ENCODE peak calls at places on chromosomes 1 and 21, in eight cellular contexts. H, R, Q, X, G, F, K and Z are unnamed samples.

GRCh38 chr1:240031414-240031813 is 60.3 kb upstream of the FMN2 start:
- DNase-seq in X (no peak), F (no peak), R (no peak), G (no peak), K (no peak), Q (no peak), H (no peak), Z (peak; percentile 41)

GRCh38 chr1:27011058-27011764 is 1.4 kb downstream of the TENT5B start:
- DNase-seq in R (no peak), K (no peak), H (no peak), G (no peak), Q (peak; percentile 84), F (no peak), X (peak; percentile 63), Z (peak; percentile 81)

GRCh38 chr1:23341829-23342697 is 2.0 kb downstream of the HNRNPR start:
- DNase-seq in H (no peak), G (peak; percentile 17), X (no peak), K (no peak), R (no peak), F (no peak), Q (no peak), Z (no peak)

GRCh38 chr21:43361493-43362296 is 65.2 kb downstream of the SIK1 start:
- DNase-seq in Q (no peak), R (peak; percentile 33), K (peak; percentile 79), F (peak; percentile 10), G (no peak), H (no peak), X (no peak), Z (no peak)

GRCh38 chr1:201769072-201769471 is 59.9 kb upstream of the IPO9 start:
- DNase-seq in G (no peak), X (no peak), K (no peak), F (no peak), R (no peak), H (no peak), Q (no peak), Z (no peak)

GRCh38 chr1:205137901-205138300 is 16.1 kb upstream of the RBBP5 start:
- DNase-seq in K (no peak), Q (no peak), X (no peak), F (no peak), H (no peak), R (no peak), G (no peak), Z (no peak)

GRCh38 chr1:237527761-237528160 is 363.0 kb downstream of the ZP4 start:
- DNase-seq in Q (no peak), R (no peak), F (no peak), X (no peak), K (no peak), H (no peak), G (no peak), Z (no peak)

GRCh38 chr1:84750110-84750509 is 59.8 kb upstream of the SSX2IP start:
- DNase-seq in F (no peak), R (no peak), G (no peak), K (no peak), X (no peak), Q (no peak), H (no peak), Z (no peak)

GRCh38 chr21:22880573-22880972 is 1882.4 kb downstream of the NCAM2 start:
- DNase-seq in R (no peak), H (no peak), F (no peak), K (no peak), G (no peak), X (no peak), Q (no peak), Z (no peak)

GRCh38 chr1:159577446-159577845 is 10.2 kb upstream of the APCS start:
- DNase-seq in Q (no peak), F (no peak), X (no peak), R (no peak), K (no peak), H (no peak), G (no peak), Z (no peak)

GRCh38 chr1:237341391-237341790 is 299.4 kb downstream of the RYR2 start:
- DNase-seq in K (no peak), H (no peak), F (no peak), G (no peak), Q (no peak), R (no peak), X (no peak), Z (no peak)

GRCh38 chr21:31866077-31866511 is 6.7 kb upstream of the HUNK start:
- DNase-seq in X (peak; percentile 70), F (peak; percentile 47), K (peak; percentile 83), G (peak; percentile 73), R (peak; percentile 85), Q (peak; percentile 92), H (peak; percentile 32), Z (peak; percentile 62)

GRCh38 chr1:88003255-88003654 is 674.6 kb downstream of the LMO4 start:
- DNase-seq in X (no peak), H (no peak), K (no peak), F (no peak), R (no peak), Q (no peak), G (no peak), Z (no peak)